ENCODE peak calls at places on chromosomes 4 and X, in six cellular contexts. B, L, X, K, Z and F are unnamed samples.

GRCh38 chr4:9800878-9801277 is 19.4 kb downstream of the DRD5 start:
- DNase-seq in Z (no peak), X (no peak), K (no peak), L (no peak), B (no peak), F (no peak)

GRCh38 chr4:52983563-52984303 is 121.6 kb downstream of the RASL11B start:
- DNase-seq in K (peak), X (no peak), L (peak), B (peak), Z (peak), F (no peak)

GRCh38 chrX:48997455-48997854 is 4.6 kb downstream of the GRIPAP1 start:
- DNase-seq in X (no peak), K (no peak), L (no peak), B (no peak), Z (no peak), F (no peak)

GRCh38 chr4:188971125-188971524 is 831.9 kb downstream of the TRIML1 start:
- DNase-seq in X (no peak), B (no peak), Z (no peak), L (no peak), K (peak), F (no peak)

GRCh38 chrX:9847071-9847470 is 60.8 kb downstream of the SHROOM2 start:
- DNase-seq in K (no peak), B (peak), X (no peak), Z (peak), L (no peak), F (no peak)

GRCh38 chrX:48666649-48667048 is 16.9 kb upstream of the WAS start:
- DNase-seq in L (no peak), Z (no peak), B (no peak), X (no peak), K (no peak), F (no peak)

GRCh38 chr4:126957555-126958440 is 675.0 kb upstream of the INTU start:
- DNase-seq in X (no peak), L (no peak), K (no peak), B (peak), Z (peak), F (no peak)

GRCh38 chr4:2058264-2059033 is 678 bp upstream of the NAT8L start:
- DNase-seq in L (no peak), Z (no peak), K (peak), B (no peak), X (peak), F (no peak)

GRCh38 chrX:39819921-39820849 is 277.6 kb downstream of the BCOR start:
- DNase-seq in X (peak), B (peak), Z (peak), L (no peak), K (no peak), F (no peak)

GRCh38 chr4:102717448-102718092 is 43.2 kb downstream of the MANBA start:
- DNase-seq in K (no peak), L (no peak), B (no peak), X (no peak), Z (no peak), F (peak)

GRCh38 chrX:38854305-38854704 is 53.0 kb downstream of the MID1IP1 start:
- DNase-seq in B (no peak), K (no peak), X (no peak), L (no peak), Z (no peak), F (no peak)

GRCh38 chrX:15694968-15695451 is 30.4 kb upstream of the CLTRN start:
- DNase-seq in L (no peak), Z (no peak), B (no peak), K (no peak), X (peak), F (no peak)

GRCh38 chrX:40543661-40544328 is 37.0 kb upstream of the ATP6AP2 start:
- DNase-seq in Z (peak), L (peak), X (no peak), B (peak), K (peak), F (no peak)

GRCh38 chr4:16663722-16664121 is 234.7 kb downstream of the LDB2 start:
- DNase-seq in B (peak), L (no peak), X (no peak), Z (peak), K (no peak), F (no peak)

GRCh38 chr4:100591156-100591876 is 73.5 kb upstream of the EMCN start:
- DNase-seq in X (peak), L (no peak), B (peak), K (no peak), Z (no peak), F (peak)

GRCh38 chrX:19270727-19271126 is 73.0 kb upstream of the PDHA1 start:
- DNase-seq in L (no peak), X (no peak), K (no peak), Z (no peak), B (no peak), F (no peak)

GRCh38 chr4:25783943-25784342 is 78.8 kb downstream of the SEL1L3 start:
- DNase-seq in K (peak), B (peak), L (no peak), Z (peak), X (no peak), F (no peak)

GRCh38 chr4:123398151-123398802 is 1.7 kb downstream of the SPRY1 start:
- DNase-seq in L (no peak), X (peak), B (peak), K (peak), Z (peak), F (peak)

GRCh38 chrX:11100281-11101035 is 10.7 kb upstream of the HCCS start:
- DNase-seq in Z (peak), K (peak), B (peak), L (no peak), X (no peak), F (no peak)

GRCh38 chrX:17736478-17736855 is 826 bp upstream of the SCML1 start:
- DNase-seq in Z (no peak), X (no peak), B (no peak), L (no peak), K (no peak), F (no peak)

GRCh38 chrX:29634516-29634915 is 580.8 kb upstream of the MAGEB2 start:
- DNase-seq in K (no peak), B (peak), Z (peak), L (no peak), X (no peak), F (no peak)

GRCh38 chr4:147772056-147772455 is 40.2 kb downstream of the ARHGAP10 start:
- DNase-seq in Z (no peak), X (no peak), K (no peak), L (no peak), B (no peak), F (no peak)

GRCh38 chr4:2275546-2276251 is 13.8 kb upstream of the MXD4 start:
- DNase-seq in X (peak), Z (no peak), L (no peak), B (no peak), K (no peak), F (no peak)

GRCh38 chr4:148065069-148065468 is 333.2 kb downstream of the ARHGAP10 start:
- DNase-seq in B (peak), Z (peak), L (no peak), X (no peak), K (no peak), F (no peak)

GRCh38 chr4:85829276-85830051 is 354.5 kb downstream of the ARHGAP24 start:
- DNase-seq in L (no peak), B (peak), Z (peak), K (no peak), X (no peak), F (no peak)

GRCh38 chrX:17592117-17592516 is 145.2 kb upstream of the SCML1 start:
- DNase-seq in K (no peak), L (no peak), Z (peak), B (peak), X (no peak), F (no peak)

GRCh38 chrX:54695816-54696487 is 102.1 kb downstream of the ITIH6 start:
- DNase-seq in K (no peak), L (no peak), B (no peak), Z (no peak), X (no peak), F (no peak)

GRCh38 chr4:78065514-78066192 is 8.5 kb downstream of the FRAS1 start:
- DNase-seq in L (no peak), B (no peak), Z (no peak), X (no peak), K (no peak), F (no peak)

GRCh38 chrX:100829730-100830129 is 9.5 kb downstream of the CSTF2 start:
- DNase-seq in L (no peak), B (peak), Z (peak), X (no peak), K (peak), F (no peak)

GRCh38 chr4:3852309-3852708 is 86.1 kb downstream of the ADRA2C start:
- DNase-seq in X (peak), L (no peak), K (no peak), B (no peak), Z (no peak), F (no peak)

GRCh38 chrX:11667286-11667685 is 1.6 kb upstream of the ARHGAP6 start:
- DNase-seq in B (no peak), X (no peak), K (no peak), L (no peak), Z (no peak), F (no peak)

GRCh38 chr4:4871267-4872147 is 12.0 kb downstream of the MSX1 start:
- DNase-seq in Z (no peak), L (no peak), X (peak), B (no peak), K (no peak), F (no peak)

GRCh38 chrX:24668111-24668510 is 21.0 kb upstream of the PCYT1B start:
- DNase-seq in B (peak), K (no peak), Z (peak), L (no peak), X (no peak), F (no peak)

GRCh38 chr4:17448689-17449088 is 63.2 kb downstream of the QDPR start:
- DNase-seq in B (peak), X (no peak), K (peak), Z (peak), L (no peak), F (no peak)

GRCh38 chrX:10769165-10769564 is 148.8 kb upstream of the MID1 start:
- DNase-seq in B (peak), L (no peak), Z (peak), K (peak), X (no peak), F (no peak)

GRCh38 chr4:153008578-153009199 is 72.6 kb downstream of the FHDC1 start:
- DNase-seq in Z (no peak), B (no peak), K (no peak), X (no peak), L (no peak), F (no peak)

GRCh38 chr4:17186916-17187315 is 288.5 kb upstream of the LDB2 start:
- DNase-seq in Z (no peak), L (no peak), K (no peak), X (peak), B (no peak), F (no peak)

GRCh38 chr4:151743894-151744293 is 16.9 kb downstream of the GATB start:
- DNase-seq in X (no peak), Z (no peak), L (no peak), B (no peak), K (no peak), F (no peak)

GRCh38 chr4:6693274-6694176 is at the start of gene S100P:
- DNase-seq in X (no peak), Z (peak), L (no peak), K (peak), B (no peak), F (no peak)

GRCh38 chr4:6692379-6692778 is 1.3 kb upstream of the S100P start:
- DNase-seq in X (no peak), L (no peak), K (no peak), B (no peak), Z (no peak), F (no peak)

GRCh38 chr4:6692806-6693205 is 872 bp upstream of the S100P start:
- DNase-seq in K (peak), Z (peak), X (no peak), B (no peak), L (no peak), F (no peak)

GRCh38 chr4:6695660-6696581 is 2.2 kb downstream of the S100P start:
- DNase-seq in K (peak), X (no peak), L (no peak), Z (no peak), B (no peak), F (peak)

GRCh38 chr4:6694177-6694901 is 661 bp downstream of the S100P start:
- DNase-seq in K (peak), B (no peak), X (no peak), L (no peak), Z (no peak), F (no peak)
- H3K4me3 ChIP-seq in K (peak), B (no peak), X (no peak), L (no peak), Z (no peak), F (no peak)

GRCh38 chr4:87853891-87854290 is 21.1 kb downstream of the MEPE start:
- DNase-seq in B (no peak), L (no peak), X (no peak), Z (no peak), K (no peak), F (no peak)

GRCh38 chr4:87851332-87851731 is 18.6 kb downstream of the MEPE start:
- DNase-seq in K (peak), Z (no peak), X (no peak), B (no peak), L (no peak), F (no peak)

GRCh38 chr4:87855540-87855939 is 22.8 kb downstream of the MEPE start:
- DNase-seq in L (no peak), X (no peak), Z (no peak), B (no peak), K (no peak), F (no peak)

GRCh38 chr4:87851955-87852354 is 19.2 kb downstream of the MEPE start:
- DNase-seq in L (no peak), Z (no peak), B (no peak), K (peak), X (no peak), F (no peak)

GRCh38 chr4:87853108-87853507 is 20.3 kb downstream of the MEPE start:
- DNase-seq in X (no peak), Z (peak), K (peak), B (peak), L (no peak), F (no peak)
- H3K4me3 ChIP-seq in X (no peak), Z (no peak), K (no peak), B (no peak), L (no peak), F (no peak)

GRCh38 chr4:173051697-173052096 is 116.9 kb upstream of the GALNT7 start:
- DNase-seq in K (no peak), L (no peak), X (no peak), Z (peak), B (peak), F (no peak)
- H3K4me3 ChIP-seq in K (no peak), L (no peak), X (peak), Z (no peak), B (peak), F (no peak)

DNA sequence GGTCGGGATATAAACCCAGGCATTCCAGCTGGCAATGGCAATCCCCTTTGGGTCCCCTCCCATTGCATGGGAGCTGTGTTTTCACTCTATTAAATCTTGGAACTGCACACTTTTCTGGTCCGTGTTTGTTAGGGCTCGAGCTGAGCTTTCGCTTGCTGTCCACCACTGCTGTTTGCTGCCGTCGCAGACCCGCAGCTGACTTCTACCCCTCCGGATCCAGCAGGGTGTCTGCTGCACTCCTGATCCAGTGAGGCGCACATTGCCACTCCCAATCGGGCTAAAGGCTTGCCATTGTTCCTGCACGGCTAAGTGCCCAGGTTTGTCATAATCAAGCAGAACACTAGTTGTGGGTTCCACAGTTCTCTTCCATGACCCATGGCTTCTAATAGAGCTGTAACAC is 1322.1 kb downstream of the ADGRL3 start:
- DNase-seq in Z (no peak), B (no peak), K (no peak), L (no peak), X (no peak), F (no peak)
- H3K4me3 ChIP-seq in Z (no peak), B (no peak), K (no peak), L (no peak), X (no peak), F (no peak)

DNA sequence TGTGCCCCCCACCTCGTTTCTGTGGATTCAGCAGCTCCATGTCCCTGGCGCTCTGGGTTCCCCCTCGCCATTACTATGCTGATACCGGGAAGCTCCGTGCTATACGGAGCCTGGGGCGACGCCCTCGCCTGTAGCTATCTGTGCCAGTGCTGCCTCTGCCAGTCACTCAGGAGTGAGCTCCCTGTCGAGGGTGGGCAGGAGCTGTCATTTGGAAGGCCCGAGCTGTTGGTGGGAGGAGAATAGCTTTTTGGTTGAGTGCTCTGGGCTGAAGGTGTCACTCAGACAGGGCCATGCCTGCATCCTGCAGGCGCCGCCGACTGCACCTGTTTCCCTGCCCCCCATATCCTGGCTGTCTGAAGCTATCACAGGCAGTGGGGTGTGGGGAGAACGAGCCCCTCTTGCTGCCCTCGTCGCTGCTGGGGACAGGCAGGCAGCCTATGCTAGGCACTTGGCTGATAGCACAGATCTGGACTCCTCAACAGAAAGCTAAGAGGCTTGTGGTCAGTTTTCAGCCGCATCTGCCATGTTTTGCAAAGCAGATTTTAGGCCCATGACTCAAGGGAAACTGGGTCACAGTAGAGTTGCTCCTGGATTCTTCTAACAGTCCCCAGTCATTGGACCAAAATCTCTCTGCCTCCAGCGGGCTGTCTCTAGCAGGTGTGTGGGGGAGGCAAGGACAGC is 31.8 kb downstream of the CPLX1 start:
- DNase-seq in X (no peak), K (no peak), Z (no peak), B (no peak), L (no peak), F (no peak)
- H3K4me3 ChIP-seq in X (no peak), K (no peak), Z (no peak), B (no peak), L (no peak), F (no peak)